ENCODE peak calls at places on chromosome 12, in nine cellular contexts. R is mesenchymal stem cell; K is NT2/D1; F is NCI-H146; O is NCI-H345; P is adrenal gland; C is mesendoderm; M is activated CD4-positive, alpha-beta T cell treated with anti-CD3 and anti-CD28 coated beads for 4 hours; H is left cardiac atrium. A is an unnamed sample.

GRCh38 chr12:91355150-91356006 is 172.8 kb upstream of the DCN start:
- DNase-seq in O (peak; percentile 45), K (peak; percentile 60), C (peak; percentile 70), F (peak; percentile 58), R (peak; percentile 79), M (peak; percentile 24), H (peak; percentile 71), P (peak; percentile 65), A (peak; percentile 12)

GRCh38 chr12:14284189-14284722 is 81.2 kb upstream of the ATF7IP start:
- DNase-seq in C (peak; percentile 54), P (peak; percentile 27), H (no peak), O (no peak), M (no peak), K (no peak), R (peak; percentile 7), F (peak; percentile 75), A (peak; percentile 44)

GRCh38 chr12:84375472-84375871 is 537.1 kb downstream of the SLC6A15 start:
- DNase-seq in K (no peak), O (no peak), M (no peak), H (no peak), R (peak; percentile 18), C (no peak), F (no peak), P (no peak), A (no peak)

GRCh38 chr12:69430942-69431603 is 39.1 kb upstream of the FRS2 start:
- DNase-seq in K (no peak), C (no peak), F (no peak), O (no peak), P (peak; percentile 25), M (no peak), R (no peak), H (peak; percentile 41), A (no peak)

GRCh38 chr12:22046090-22046967 is at the start of gene CMAS:
- DNase-seq in R (peak; percentile 64), K (peak; percentile 89), C (peak; percentile 89), O (peak; percentile 85), P (peak; percentile 79), F (peak; percentile 96), M (peak; percentile 76), H (peak; percentile 87), A (peak; percentile 88)

GRCh38 chr12:22797686-22798085 is 172.7 kb downstream of the ETNK1 start:
- DNase-seq in C (no peak), K (no peak), O (no peak), M (no peak), P (no peak), F (no peak), R (peak; percentile 34), H (no peak), A (no peak)

GRCh38 chr12:74780458-74781241 is 243.0 kb downstream of the ATXN7L3B start:
- DNase-seq in O (no peak), C (no peak), M (no peak), F (no peak), K (no peak), P (no peak), R (peak; percentile 2), H (no peak), A (no peak)

GRCh38 chr12:110597885-110598284 is 14.8 kb upstream of the PPTC7 start:
- DNase-seq in O (no peak), K (no peak), P (no peak), R (no peak), H (no peak), C (no peak), M (no peak), F (no peak), A (no peak)

GRCh38 chr12:27123642-27124041 is 41.3 kb upstream of the C12orf71 start:
- DNase-seq in M (no peak), K (no peak), O (no peak), F (peak; percentile 19), H (no peak), P (no peak), R (peak; percentile 32), C (peak; percentile 10), A (no peak)

GRCh38 chr12:69570000-69570516 is 15.2 kb upstream of the CCT2 start:
- DNase-seq in M (no peak), R (no peak), H (no peak), K (no peak), P (no peak), F (no peak), C (no peak), O (no peak), A (no peak)

GRCh38 chr12:122610911-122611310 is 83.9 kb downstream of the KNTC1 start:
- DNase-seq in O (no peak), F (no peak), P (no peak), M (no peak), K (no peak), C (no peak), H (no peak), R (peak; percentile 49), A (no peak)

GRCh38 chr12:39972119-39972518 is 133.8 kb downstream of the SLC2A13 start:
- DNase-seq in R (peak; percentile 54), C (peak; percentile 68), K (no peak), O (no peak), M (no peak), H (no peak), P (no peak), F (no peak), A (no peak)

GRCh38 chr12:12964255-12964654 is 12.3 kb upstream of the GPRC5D start:
- DNase-seq in P (no peak), M (no peak), F (no peak), O (no peak), H (no peak), R (no peak), K (no peak), C (no peak), A (no peak)

GRCh38 chr12:113002155-113002554 is 23.8 kb downstream of the OAS2 start:
- DNase-seq in H (no peak), C (no peak), F (no peak), R (no peak), K (no peak), P (no peak), M (no peak), O (no peak), A (no peak)

GRCh38 chr12:56448860-56449621 is at the start of gene TIMELESS:
- DNase-seq in H (peak; percentile 90), C (peak; percentile 94), F (peak; percentile 94), R (peak; percentile 92), O (peak; percentile 92), K (peak; percentile 84), M (peak; percentile 80), P (peak; percentile 87), A (peak; percentile 97)

GRCh38 chr12:42482086-42482819 is 107.3 kb downstream of the PRICKLE1 start:
- DNase-seq in F (no peak), K (no peak), M (no peak), O (no peak), H (peak; percentile 78), R (no peak), P (peak; percentile 18), C (no peak), A (no peak)

GRCh38 chr12:114744285-114744684 is 60.3 kb upstream of the TBX3 start:
- DNase-seq in F (no peak), M (no peak), C (no peak), P (no peak), K (no peak), H (no peak), O (no peak), R (no peak), A (no peak)

GRCh38 chr12:1806301-1807106 is 13.9 kb upstream of the LRTM2 start:
- DNase-seq in O (no peak), R (no peak), M (no peak), K (no peak), H (peak; percentile 21), C (no peak), F (no peak), P (peak; percentile 27), A (peak; percentile 21)

GRCh38 chr12:90808568-90808967 is 146.4 kb downstream of the CCER1 start:
- DNase-seq in O (no peak), P (no peak), M (no peak), C (no peak), K (no peak), F (no peak), R (no peak), H (no peak), A (no peak)

GRCh38 chr12:31897791-31898503 is 61.3 kb upstream of the RESF1 start:
- DNase-seq in C (peak; percentile 76), K (no peak), P (peak; percentile 55), F (peak; percentile 58), O (peak; percentile 49), H (peak; percentile 23), R (peak; percentile 26), M (no peak), A (peak; percentile 68)

GRCh38 chr12:132489078-132489601 is 811 bp upstream of the FBRSL1 start:
- DNase-seq in H (no peak), O (no peak), M (peak; percentile 55), K (no peak), C (no peak), R (peak; percentile 21), P (no peak), F (peak; percentile 37), A (no peak)

GRCh38 chr12:116160196-116160595 is 117.3 kb downstream of the MED13L start:
- DNase-seq in K (no peak), C (no peak), H (no peak), M (no peak), P (no peak), R (peak; percentile 85), O (no peak), F (no peak), A (no peak)

GRCh38 chr12:46998811-46999368 is 80.5 kb upstream of the PCED1B start:
- DNase-seq in O (no peak), P (no peak), C (no peak), R (peak; percentile 38), F (no peak), H (no peak), K (no peak), M (no peak), A (no peak)

GRCh38 chr12:90922068-90922743 is 32.8 kb downstream of the CCER1 start:
- DNase-seq in C (no peak), P (no peak), H (no peak), R (no peak), K (no peak), O (no peak), M (no peak), F (no peak), A (no peak)

GRCh38 chr12:126936181-126936851 is 1330.7 kb upstream of the TMEM132C start:
- DNase-seq in O (no peak), H (peak; percentile 68), P (peak; percentile 81), K (no peak), R (no peak), F (no peak), M (no peak), C (peak; percentile 4), A (no peak)

GRCh38 chr12:14454098-14454907 is 88.8 kb downstream of the ATF7IP start:
- DNase-seq in F (peak; percentile 77), P (no peak), M (peak; percentile 17), R (peak; percentile 47), H (no peak), K (peak; percentile 90), C (peak; percentile 96), O (peak; percentile 43), A (peak; percentile 52)

GRCh38 chr12:1284611-1285010 is 293.6 kb downstream of the ERC1 start:
- DNase-seq in K (no peak), C (no peak), H (no peak), O (no peak), F (no peak), P (no peak), R (no peak), M (no peak), A (no peak)